ENCODE peak calls at places on chromosomes 5 and 9, in seven cellular contexts. One of them, this sample, is unnamed.

GRCh38 chr5:156912869-156913268 is 50.2 kb downstream of the TIMD4 start:
- DNase-seq in A673: no peak
- DNase-seq in fibroblast of the aortic adventitia: no peak
- DNase-seq in AG10803: no peak
- DNase-seq in endodermal cell: no peak
- DNase-seq in psoas muscle: no peak
- DNase-seq in astrocyte of the spinal cord: no peak
- DNase-seq in this sample: no peak

GRCh38 chr9:127930298-127931091 is at the start of gene PIP5KL1:
- DNase-seq in A673: peak
- DNase-seq in fibroblast of the aortic adventitia: peak
- DNase-seq in AG10803: peak
- DNase-seq in endodermal cell: peak
- DNase-seq in psoas muscle: peak
- DNase-seq in astrocyte of the spinal cord: peak
- DNase-seq in this sample: peak

GRCh38 chr5:36298546-36298945 is 3.2 kb downstream of the RANBP3L start:
- DNase-seq in A673: no peak
- DNase-seq in fibroblast of the aortic adventitia: peak
- DNase-seq in AG10803: peak
- DNase-seq in endodermal cell: no peak
- DNase-seq in psoas muscle: no peak
- DNase-seq in astrocyte of the spinal cord: peak
- DNase-seq in this sample: peak

GRCh38 chr5:112386716-112387115 is 32.4 kb downstream of the EPB41L4A start:
- DNase-seq in A673: no peak
- DNase-seq in fibroblast of the aortic adventitia: no peak
- DNase-seq in AG10803: no peak
- DNase-seq in endodermal cell: no peak
- DNase-seq in psoas muscle: no peak
- DNase-seq in astrocyte of the spinal cord: no peak
- DNase-seq in this sample: no peak

GRCh38 chr5:157562111-157562581 is 13.4 kb downstream of the ADAM19 start:
- DNase-seq in A673: no peak
- DNase-seq in fibroblast of the aortic adventitia: no peak
- DNase-seq in AG10803: peak
- DNase-seq in endodermal cell: peak
- DNase-seq in psoas muscle: peak
- DNase-seq in astrocyte of the spinal cord: peak
- DNase-seq in this sample: peak

GRCh38 chr9:419571-420156 is 205.0 kb downstream of the DOCK8 start:
- DNase-seq in A673: no peak
- DNase-seq in fibroblast of the aortic adventitia: peak
- DNase-seq in AG10803: peak
- DNase-seq in endodermal cell: no peak
- DNase-seq in psoas muscle: no peak
- DNase-seq in astrocyte of the spinal cord: peak
- DNase-seq in this sample: peak

GRCh38 chr5:122761115-122761514 is 13.8 kb upstream of the SNX2 start:
- DNase-seq in A673: no peak
- DNase-seq in fibroblast of the aortic adventitia: no peak
- DNase-seq in AG10803: no peak
- DNase-seq in endodermal cell: no peak
- DNase-seq in psoas muscle: no peak
- DNase-seq in astrocyte of the spinal cord: no peak
- DNase-seq in this sample: no peak

GRCh38 chr5:113043491-113043931 is 66.9 kb downstream of the DCP2 start:
- DNase-seq in A673: no peak
- DNase-seq in fibroblast of the aortic adventitia: no peak
- DNase-seq in AG10803: peak
- DNase-seq in endodermal cell: peak
- DNase-seq in psoas muscle: peak
- DNase-seq in astrocyte of the spinal cord: peak
- DNase-seq in this sample: peak

GRCh38 chr5:134127988-134128647 is 13.6 kb downstream of the TCF7 start:
- DNase-seq in A673: no peak
- DNase-seq in fibroblast of the aortic adventitia: no peak
- DNase-seq in AG10803: no peak
- DNase-seq in endodermal cell: no peak
- DNase-seq in psoas muscle: no peak
- DNase-seq in astrocyte of the spinal cord: no peak
- DNase-seq in this sample: no peak

GRCh38 chr9:88925471-88925870 is 65.8 kb upstream of the S1PR3 start:
- DNase-seq in A673: no peak
- DNase-seq in fibroblast of the aortic adventitia: no peak
- DNase-seq in AG10803: peak
- DNase-seq in endodermal cell: no peak
- DNase-seq in psoas muscle: no peak
- DNase-seq in astrocyte of the spinal cord: no peak
- DNase-seq in this sample: peak

GRCh38 chr5:174827521-174827920 is 103.1 kb downstream of the MSX2 start:
- DNase-seq in A673: no peak
- DNase-seq in fibroblast of the aortic adventitia: peak
- DNase-seq in AG10803: peak
- DNase-seq in endodermal cell: no peak
- DNase-seq in psoas muscle: no peak
- DNase-seq in astrocyte of the spinal cord: peak
- DNase-seq in this sample: peak

GRCh38 chr9:134268308-134268724 is 57.9 kb upstream of the RXRA start:
- DNase-seq in A673: no peak
- DNase-seq in fibroblast of the aortic adventitia: no peak
- DNase-seq in AG10803: no peak
- DNase-seq in endodermal cell: no peak
- DNase-seq in psoas muscle: no peak
- DNase-seq in astrocyte of the spinal cord: no peak
- DNase-seq in this sample: no peak

GRCh38 chr9:114902773-114903589 is 27.4 kb downstream of the TNFSF8 start:
- DNase-seq in A673: no peak
- DNase-seq in fibroblast of the aortic adventitia: peak
- DNase-seq in AG10803: no peak
- DNase-seq in endodermal cell: no peak
- DNase-seq in psoas muscle: no peak
- DNase-seq in astrocyte of the spinal cord: peak
- DNase-seq in this sample: no peak

GRCh38 chr9:34047864-34048729 is 590 bp downstream of the UBAP2 start:
- DNase-seq in A673: peak
- DNase-seq in fibroblast of the aortic adventitia: no peak
- DNase-seq in AG10803: no peak
- DNase-seq in endodermal cell: no peak
- DNase-seq in psoas muscle: peak
- DNase-seq in astrocyte of the spinal cord: no peak
- DNase-seq in this sample: peak

GRCh38 chr5:96657068-96657467 is 5.1 kb upstream of the CAST start:
- DNase-seq in A673: peak
- DNase-seq in fibroblast of the aortic adventitia: peak
- DNase-seq in AG10803: peak
- DNase-seq in endodermal cell: no peak
- DNase-seq in psoas muscle: peak
- DNase-seq in astrocyte of the spinal cord: peak
- DNase-seq in this sample: peak

GRCh38 chr9:92455217-92455616 is 27.1 kb downstream of the ASPN start:
- DNase-seq in A673: peak
- DNase-seq in fibroblast of the aortic adventitia: no peak
- DNase-seq in AG10803: no peak
- DNase-seq in endodermal cell: peak
- DNase-seq in psoas muscle: no peak
- DNase-seq in astrocyte of the spinal cord: no peak
- DNase-seq in this sample: no peak

GRCh38 chr5:57406591-57406990 is 76.0 kb downstream of the ACTBL2 start:
- DNase-seq in A673: no peak
- DNase-seq in fibroblast of the aortic adventitia: peak
- DNase-seq in AG10803: no peak
- DNase-seq in endodermal cell: no peak
- DNase-seq in psoas muscle: no peak
- DNase-seq in astrocyte of the spinal cord: no peak
- DNase-seq in this sample: no peak

GRCh38 chr5:124979174-124979573 is 232.7 kb upstream of the ZNF608 start:
- DNase-seq in A673: no peak
- DNase-seq in fibroblast of the aortic adventitia: peak
- DNase-seq in AG10803: no peak
- DNase-seq in endodermal cell: peak
- DNase-seq in psoas muscle: no peak
- DNase-seq in astrocyte of the spinal cord: no peak
- DNase-seq in this sample: no peak

GRCh38 chr9:79170643-79171042 is 401.1 kb upstream of the TLE4 start:
- DNase-seq in A673: no peak
- DNase-seq in fibroblast of the aortic adventitia: no peak
- DNase-seq in AG10803: no peak
- DNase-seq in endodermal cell: no peak
- DNase-seq in psoas muscle: no peak
- DNase-seq in astrocyte of the spinal cord: no peak
- DNase-seq in this sample: no peak

GRCh38 chr9:125513634-125514413 is 193.2 kb downstream of the MAPKAP1 start:
- DNase-seq in A673: no peak
- DNase-seq in fibroblast of the aortic adventitia: peak
- DNase-seq in AG10803: peak
- DNase-seq in endodermal cell: peak
- DNase-seq in psoas muscle: no peak
- DNase-seq in astrocyte of the spinal cord: peak
- DNase-seq in this sample: peak

GRCh38 chr5:33432656-33433055 is 8.1 kb upstream of the TARS1 start:
- DNase-seq in A673: no peak
- DNase-seq in fibroblast of the aortic adventitia: no peak
- DNase-seq in AG10803: no peak
- DNase-seq in endodermal cell: no peak
- DNase-seq in psoas muscle: no peak
- DNase-seq in astrocyte of the spinal cord: no peak
- DNase-seq in this sample: no peak

GRCh38 chr9:127899200-127899943 is at the start of gene ST6GALNAC6:
- DNase-seq in A673: peak
- DNase-seq in fibroblast of the aortic adventitia: peak
- DNase-seq in AG10803: peak
- DNase-seq in endodermal cell: peak
- DNase-seq in psoas muscle: peak
- DNase-seq in astrocyte of the spinal cord: peak
- DNase-seq in this sample: peak

GRCh38 chr5:59037453-59038168 is 454.7 kb downstream of the RAB3C start:
- DNase-seq in A673: no peak
- DNase-seq in fibroblast of the aortic adventitia: peak
- DNase-seq in AG10803: no peak
- DNase-seq in endodermal cell: no peak
- DNase-seq in psoas muscle: no peak
- DNase-seq in astrocyte of the spinal cord: no peak
- DNase-seq in this sample: peak

GRCh38 chr9:70101265-70101664 is 57.6 kb downstream of the MAMDC2 start:
- DNase-seq in A673: no peak
- DNase-seq in fibroblast of the aortic adventitia: peak
- DNase-seq in AG10803: peak
- DNase-seq in endodermal cell: no peak
- DNase-seq in psoas muscle: no peak
- DNase-seq in astrocyte of the spinal cord: peak
- DNase-seq in this sample: peak

GRCh38 chr9:127970401-127971313 is 10.1 kb downstream of the EEIG1 start:
- DNase-seq in A673: peak
- DNase-seq in fibroblast of the aortic adventitia: no peak
- DNase-seq in AG10803: no peak
- DNase-seq in endodermal cell: no peak
- DNase-seq in psoas muscle: no peak
- DNase-seq in astrocyte of the spinal cord: no peak
- DNase-seq in this sample: no peak

GRCh38 chr9:136333486-136333885 is 6.1 kb downstream of the GPSM1 start:
- DNase-seq in A673: no peak
- DNase-seq in fibroblast of the aortic adventitia: no peak
- DNase-seq in AG10803: no peak
- DNase-seq in endodermal cell: no peak
- DNase-seq in psoas muscle: no peak
- DNase-seq in astrocyte of the spinal cord: no peak
- DNase-seq in this sample: no peak

GRCh38 chr5:143014017-143014651 is 244.0 kb downstream of the ARHGAP26 start:
- DNase-seq in A673: peak
- DNase-seq in fibroblast of the aortic adventitia: no peak
- DNase-seq in AG10803: no peak
- DNase-seq in endodermal cell: peak
- DNase-seq in psoas muscle: peak
- DNase-seq in astrocyte of the spinal cord: no peak
- DNase-seq in this sample: peak

GRCh38 chr9:129007035-129007765 is 20.9 kb downstream of the SH3GLB2 start:
- DNase-seq in A673: no peak
- DNase-seq in fibroblast of the aortic adventitia: peak
- DNase-seq in AG10803: no peak
- DNase-seq in endodermal cell: no peak
- DNase-seq in psoas muscle: peak
- DNase-seq in astrocyte of the spinal cord: no peak
- DNase-seq in this sample: peak

GRCh38 chr9:95511952-95512750 is 4.6 kb downstream of the PTCH1 start:
- DNase-seq in A673: peak
- DNase-seq in fibroblast of the aortic adventitia: no peak
- DNase-seq in AG10803: peak
- DNase-seq in endodermal cell: peak
- DNase-seq in psoas muscle: no peak
- DNase-seq in astrocyte of the spinal cord: peak
- DNase-seq in this sample: no peak

GRCh38 chr5:61327761-61328753 is 4.0 kb upstream of the ZSWIM6 start:
- DNase-seq in A673: peak
- DNase-seq in fibroblast of the aortic adventitia: peak
- DNase-seq in AG10803: peak
- DNase-seq in endodermal cell: peak
- DNase-seq in psoas muscle: no peak
- DNase-seq in astrocyte of the spinal cord: peak
- DNase-seq in this sample: peak
- TF ChIP-seq CTCF in A673: peak
- TF ChIP-seq CTCF in fibroblast of the aortic adventitia: no peak
- TF ChIP-seq CTCF in AG10803: no peak
- TF ChIP-seq CTCF in endodermal cell: peak
- TF ChIP-seq CTCF in psoas muscle: no peak
- TF ChIP-seq CTCF in astrocyte of the spinal cord: no peak
- TF ChIP-seq CTCF in this sample: no peak

GRCh38 chr5:44389410-44389879 is at the start of gene FGF10:
- DNase-seq in A673: peak
- DNase-seq in fibroblast of the aortic adventitia: peak
- DNase-seq in AG10803: no peak
- DNase-seq in endodermal cell: peak
- DNase-seq in psoas muscle: peak
- DNase-seq in astrocyte of the spinal cord: peak
- DNase-seq in this sample: no peak
- H3K4me3 ChIP-seq in A673: peak
- H3K4me3 ChIP-seq in fibroblast of the aortic adventitia: peak
- H3K4me3 ChIP-seq in AG10803: peak
- H3K4me3 ChIP-seq in endodermal cell: peak
- H3K4me3 ChIP-seq in psoas muscle: peak
- H3K4me3 ChIP-seq in astrocyte of the spinal cord: peak
- H3K4me3 ChIP-seq in this sample: peak

DNA sequence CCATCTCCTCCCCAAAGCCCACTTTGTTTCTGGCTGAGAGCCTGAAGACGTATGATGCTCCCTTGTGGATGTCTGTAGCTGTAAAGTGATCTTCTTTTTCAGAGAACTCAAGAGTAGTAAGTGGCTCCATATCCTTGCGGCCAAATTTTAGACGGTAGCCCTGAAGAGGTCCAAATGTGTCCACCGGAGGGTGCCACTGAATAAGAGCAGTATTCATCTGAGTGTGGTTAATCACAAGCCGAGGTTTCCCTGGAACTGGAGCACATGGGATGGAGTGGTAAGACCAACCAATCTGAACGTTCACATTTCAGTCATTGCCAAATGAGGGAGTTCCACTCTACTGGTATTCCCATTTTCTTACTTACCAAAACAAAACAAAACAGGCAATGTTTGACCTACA is 686.5 kb upstream of the DMAC1 start:
- DNase-seq in A673: peak
- DNase-seq in fibroblast of the aortic adventitia: peak
- DNase-seq in AG10803: no peak
- DNase-seq in endodermal cell: peak
- DNase-seq in psoas muscle: no peak
- DNase-seq in astrocyte of the spinal cord: peak
- DNase-seq in this sample: peak
- TF ChIP-seq CTCF in A673: peak
- TF ChIP-seq CTCF in fibroblast of the aortic adventitia: peak
- TF ChIP-seq CTCF in AG10803: no peak
- TF ChIP-seq CTCF in endodermal cell: peak
- TF ChIP-seq CTCF in psoas muscle: no peak
- TF ChIP-seq CTCF in astrocyte of the spinal cord: peak
- TF ChIP-seq CTCF in this sample: peak

GRCh38 chr5:132010645-132011560 is 555 bp downstream of the ACSL6 start:
- DNase-seq in A673: no peak
- DNase-seq in fibroblast of the aortic adventitia: no peak
- DNase-seq in AG10803: no peak
- DNase-seq in endodermal cell: peak
- DNase-seq in psoas muscle: no peak
- DNase-seq in astrocyte of the spinal cord: no peak
- DNase-seq in this sample: no peak
- H3K4me3 ChIP-seq in A673: peak
- H3K4me3 ChIP-seq in fibroblast of the aortic adventitia: peak
- H3K4me3 ChIP-seq in AG10803: peak
- H3K4me3 ChIP-seq in endodermal cell: peak
- H3K4me3 ChIP-seq in psoas muscle: peak
- H3K4me3 ChIP-seq in astrocyte of the spinal cord: peak
- H3K4me3 ChIP-seq in this sample: peak

This sample was measured in fibroblast of mammary gland.